ENCODE peak calls at places on chromosome 16, in eight cellular contexts. H is adrenal gland, E is dorsolateral prefrontal cortex, K is heart left ventricle, Q is progenitor cell of endocrine pancreas, F is thoracic aorta, X is BJ, V is GM13976. Y is an unnamed sample.

GRCh38 chr16:24279982-24280381 is 23.8 kb downstream of the CACNG3 start:
- DNase-seq in H (no peak), E (no peak), K (no peak), Q (no peak), F (no peak), X (no peak), V (no peak), Y (no peak)

GRCh38 chr16:57533366-57533617 is 3.1 kb downstream of the CCDC102A start:
- DNase-seq in H (no peak), E (no peak), K (no peak), Q (no peak), F (no peak), X (no peak), V (no peak), Y (no peak)

GRCh38 chr16:15033309-15033707 is 22.6 kb downstream of the NTAN1 start:
- DNase-seq in H (no peak), E (no peak), K (peak; percentile 88), Q (no peak), F (no peak), X (no peak), V (no peak), Y (no peak)

GRCh38 chr16:89187337-89188063 is 12.8 kb downstream of the SLC22A31 start:
- DNase-seq in H (peak; percentile 46), E (no peak), K (peak; percentile 20), Q (peak; percentile 33), F (no peak), X (no peak), V (no peak), Y (no peak)

GRCh38 chr16:71542377-71542776 is 16.2 kb downstream of the CHST4 start:
- DNase-seq in H (peak; percentile 48), E (peak; percentile 5), K (no peak), Q (peak; percentile 18), F (no peak), X (no peak), V (peak; percentile 64), Y (no peak)

GRCh38 chr16:3638916-3639644 is 15.4 kb upstream of the DNASE1 start:
- DNase-seq in H (no peak), E (no peak), K (no peak), Q (no peak), F (no peak), X (no peak), V (no peak), Y (peak; percentile 51)

GRCh38 chr16:57314161-57314785 is 29.8 kb upstream of the PLLP start:
- DNase-seq in H (no peak), E (no peak), K (no peak), Q (no peak), F (no peak), X (no peak), V (peak; percentile 44), Y (peak; percentile 15)

GRCh38 chr16:49466529-49466831 is 92.9 kb downstream of the C16orf78 start:
- DNase-seq in H (no peak), E (no peak), K (no peak), Q (no peak), F (no peak), X (no peak), V (no peak), Y (no peak)

GRCh38 chr16:75089486-75090202 is 26.9 kb downstream of the LDHD start:
- DNase-seq in H (no peak), E (no peak), K (no peak), Q (no peak), F (no peak), X (no peak), V (no peak), Y (no peak)

GRCh38 chr16:4207683-4208528 is 34.0 kb downstream of the SRL start:
- DNase-seq in H (peak; percentile 44), E (no peak), K (peak; percentile 72), Q (no peak), F (no peak), X (no peak), V (no peak), Y (no peak)

GRCh38 chr16:89300311-89300975 is 82.9 kb downstream of the ZNF778 start:
- DNase-seq in H (no peak), E (no peak), K (peak; percentile 87), Q (no peak), F (no peak), X (no peak), V (no peak), Y (no peak)

GRCh38 chr16:21161211-21161610 is 2.7 kb downstream of the LDAF1 start:
- DNase-seq in H (peak; percentile 54), E (no peak), K (no peak), Q (no peak), F (no peak), X (no peak), V (no peak), Y (no peak)

GRCh38 chr16:79156761-79157160 is 443.8 kb downstream of the MAF start:
- DNase-seq in H (no peak), E (no peak), K (no peak), Q (no peak), F (no peak), X (no peak), V (no peak), Y (no peak)

GRCh38 chr16:67541391-67542263 is 13.0 kb downstream of the RIPOR1 start:
- DNase-seq in H (peak; percentile 69), E (no peak), K (peak; percentile 59), Q (no peak), F (no peak), X (no peak), V (no peak), Y (no peak)

GRCh38 chr16:64989050-64989449 is 132.8 kb downstream of the CDH11 start:
- DNase-seq in H (no peak), E (no peak), K (no peak), Q (no peak), F (no peak), X (no peak), V (no peak), Y (no peak)

GRCh38 chr16:2468725-2469398 is 2.2 kb upstream of the NTN3 start:
- DNase-seq in H (peak; percentile 62), E (no peak), K (peak; percentile 45), Q (no peak), F (no peak), X (no peak), V (peak; percentile 84), Y (no peak)

GRCh38 chr16:57185446-57185944 is 344 bp downstream of the PSME3IP1 start:
- DNase-seq in H (peak; percentile 61), E (peak; percentile 31), K (peak; percentile 58), Q (no peak), F (peak; percentile 33), X (no peak), V (peak; percentile 61), Y (no peak)

GRCh38 chr16:88768041-88768876 is 16.8 kb downstream of the PIEZO1 start:
- DNase-seq in H (peak; percentile 53), E (no peak), K (peak; percentile 57), Q (no peak), F (no peak), X (no peak), V (no peak), Y (no peak)

GRCh38 chr16:68444058-68444657 is 4.2 kb downstream of the SMPD3 start:
- DNase-seq in H (peak; percentile 27), E (no peak), K (peak; percentile 33), Q (peak; percentile 70), F (no peak), X (no peak), V (no peak), Y (no peak)

GRCh38 chr16:55368205-55368604 is 44.2 kb downstream of the IRX6 start:
- DNase-seq in H (no peak), E (no peak), K (no peak), Q (no peak), F (no peak), X (no peak), V (no peak), Y (no peak)

GRCh38 chr16:52068447-52069074 is 478.4 kb downstream of the TOX3 start:
- DNase-seq in H (no peak), E (peak; percentile 23), K (no peak), Q (peak; percentile 24), F (no peak), X (no peak), V (no peak), Y (no peak)
- TF ChIP-seq CTCF in H (no peak), E (peak; percentile 72), K (no peak), Q (peak; percentile 63), F (no peak), X (no peak), V (no peak), Y (peak; percentile 75)

GRCh38 chr16:9116141-9116540 is 24.7 kb downstream of the HAPSTR1 start:
- DNase-seq in H (no peak), E (no peak), K (no peak), Q (no peak), F (no peak), X (no peak), V (no peak), Y (no peak)
- TF ChIP-seq CTCF in H (no peak), E (no peak), K (no peak), Q (no peak), F (no peak), X (no peak), V (no peak), Y (no peak)

GRCh38 chr16:80954985-80955384 is 51.7 kb downstream of the CMC2 start:
- DNase-seq in H (no peak), E (no peak), K (no peak), Q (no peak), F (no peak), X (no peak), V (no peak), Y (no peak)

GRCh38 chr16:80947239-80947638 is 59.4 kb downstream of the CMC2 start:
- DNase-seq in H (no peak), E (no peak), K (no peak), Q (no peak), F (no peak), X (no peak), V (no peak), Y (no peak)

GRCh38 chr16:80946481-80946880 is 60.2 kb downstream of the CMC2 start:
- DNase-seq in H (no peak), E (no peak), K (no peak), Q (no peak), F (no peak), X (no peak), V (no peak), Y (no peak)

GRCh38 chr16:80947708-80948615 is 58.7 kb downstream of the CMC2 start:
- DNase-seq in H (no peak), E (no peak), K (no peak), Q (no peak), F (no peak), X (no peak), V (no peak), Y (no peak)

DNA sequence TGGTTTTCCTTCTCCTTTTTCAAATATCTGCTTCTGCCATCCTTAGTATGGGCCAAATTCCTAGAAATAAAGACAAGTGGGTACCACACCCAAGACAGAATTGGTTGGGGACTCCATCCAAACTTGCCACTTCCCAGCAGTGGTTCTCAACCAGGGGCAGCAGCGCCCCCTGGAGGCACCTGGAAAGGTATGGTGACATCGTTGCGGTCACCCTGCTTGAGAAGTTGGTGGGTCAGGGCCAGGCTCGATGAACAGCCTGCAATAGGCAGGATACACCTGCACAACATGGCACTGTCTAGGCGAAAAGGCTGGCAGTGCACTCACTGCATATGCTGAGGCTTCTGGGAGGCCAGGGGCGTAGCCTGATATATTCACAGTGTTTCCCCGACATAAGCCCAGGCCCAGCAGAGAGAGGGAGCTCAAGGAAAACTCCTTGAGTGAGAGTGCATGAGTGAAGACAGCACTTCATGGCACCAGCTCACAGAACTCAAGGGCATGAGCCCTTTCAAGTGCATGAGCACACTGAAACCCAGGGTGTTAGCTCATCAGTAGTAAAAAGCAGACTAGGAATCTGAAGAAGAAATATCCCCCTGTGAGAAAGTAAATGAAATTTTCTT is 57.7 kb downstream of the CMC2 start:
- DNase-seq in H (peak; percentile 75), E (peak; percentile 31), K (peak; percentile 51), Q (no peak), F (no peak), X (no peak), V (peak; percentile 55), Y (no peak)
- TF ChIP-seq CTCF in H (peak; percentile 65), E (peak; percentile 82), K (peak; percentile 53), Q (peak; percentile 55), F (peak; percentile 50), X (peak; percentile 73), V (peak; percentile 72), Y (peak; percentile 71)

GRCh38 chr16:10983175-10983558 is 38.8 kb downstream of the CLEC16A start:
- DNase-seq in H (no peak), E (no peak), K (no peak), Q (no peak), F (no peak), X (no peak), V (no peak), Y (no peak)
- TF ChIP-seq CTCF in H (no peak), E (no peak), K (no peak), Q (no peak), F (no peak), X (no peak), V (peak; percentile 29), Y (no peak)

Y was measured in type B pancreatic cell.